ENCODE peak calls at places on chromosomes 16 and 17, in eight cellular contexts. H is hepatocyte, J is HepG2, N is GM23248, A is fibroblast of lung, F is mammary epithelial cell, U is H1, L is PC-9. E is an unnamed sample.

GRCh38 chr16:80973991-80974390 is 32.7 kb downstream of the CMC2 start:
- DNase-seq in H (no peak), J (no peak), N (peak), A (no peak), F (no peak), U (no peak), L (no peak), E (no peak)

GRCh38 chr16:89685916-89686315 is 573 bp upstream of the CDK10 start:
- DNase-seq in H (no peak), J (no peak), N (no peak), A (no peak), F (no peak), U (no peak), L (no peak), E (no peak)

GRCh38 chr17:19333132-19333440 is 29.4 kb downstream of the B9D1 start:
- DNase-seq in H (no peak), J (no peak), N (no peak), A (no peak), F (no peak), U (no peak), L (no peak), E (no peak)

GRCh38 chr17:31433091-31433790 is 41.8 kb downstream of the RAB11FIP4 start:
- DNase-seq in H (no peak), J (no peak), N (no peak), A (no peak), F (no peak), U (no peak), L (no peak), E (peak)

GRCh38 chr17:58303981-58304734 is 23.4 kb upstream of the MPO start:
- DNase-seq in H (peak), J (peak), N (peak), A (peak), F (peak), U (peak), L (no peak), E (peak)

GRCh38 chr16:70687172-70687531 is 1.3 kb upstream of the MTSS2 start:
- DNase-seq in H (no peak), J (no peak), N (no peak), A (no peak), F (no peak), U (no peak), L (no peak), E (no peak)

GRCh38 chr16:4674926-4675530 is 18.3 kb upstream of the NUDT16L1 start:
- DNase-seq in H (no peak), J (no peak), N (no peak), A (no peak), F (peak), U (no peak), L (no peak), E (no peak)

GRCh38 chr17:58081641-58082340 is 1.4 kb upstream of the DYNLL2 start:
- DNase-seq in H (no peak), J (no peak), N (no peak), A (no peak), F (no peak), U (peak), L (no peak), E (no peak)

GRCh38 chr17:15890279-15890892 is 54.5 kb upstream of the ADORA2B start:
- DNase-seq in H (no peak), J (no peak), N (no peak), A (no peak), F (no peak), U (no peak), L (no peak), E (no peak)

GRCh38 chr16:14322186-14322585 is 251.1 kb downstream of the MRTFB start:
- DNase-seq in H (no peak), J (no peak), N (no peak), A (no peak), F (no peak), U (no peak), L (no peak), E (no peak)

GRCh38 chr16:49092704-49093103 is 188.9 kb downstream of the CBLN1 start:
- DNase-seq in H (no peak), J (no peak), N (no peak), A (no peak), F (peak), U (no peak), L (no peak), E (no peak)

GRCh38 chr17:58710948-58711552 is 18.6 kb downstream of the RAD51C start:
- DNase-seq in H (peak), J (peak), N (peak), A (peak), F (peak), U (peak), L (no peak), E (peak)

GRCh38 chr17:79647456-79647915 is 36.6 kb upstream of the RBFOX3 start:
- DNase-seq in H (no peak), J (no peak), N (no peak), A (no peak), F (no peak), U (peak), L (no peak), E (no peak)

GRCh38 chr17:79814966-79815835 is 18.3 kb upstream of the CBX8 start:
- DNase-seq in H (peak), J (no peak), N (peak), A (no peak), F (peak), U (peak), L (no peak), E (no peak)

GRCh38 chr17:31492880-31493655 is 101.6 kb downstream of the RAB11FIP4 start:
- DNase-seq in H (no peak), J (no peak), N (peak), A (no peak), F (no peak), U (no peak), L (no peak), E (no peak)

GRCh38 chr17:6639651-6640535 is 618 bp downstream of the KIAA0753 start:
- DNase-seq in H (peak), J (no peak), N (peak), A (peak), F (peak), U (no peak), L (no peak), E (peak)

GRCh38 chr16:4217246-4218131 is 24.4 kb downstream of the SRL start:
- DNase-seq in H (peak), J (no peak), N (peak), A (peak), F (no peak), U (no peak), L (peak), E (no peak)

GRCh38 chr16:70647461-70648359 is 1.4 kb downstream of the IL34 start:
- DNase-seq in H (no peak), J (no peak), N (peak), A (no peak), F (no peak), U (no peak), L (no peak), E (no peak)

GRCh38 chr17:20944014-20944905 is 98.6 kb downstream of the USP22 start:
- DNase-seq in H (peak), J (peak), N (no peak), A (no peak), F (peak), U (peak), L (peak), E (peak)

GRCh38 chr17:75619506-75620431 is 13.5 kb upstream of the SMIM5 start:
- DNase-seq in H (no peak), J (peak), N (peak), A (peak), F (no peak), U (peak), L (no peak), E (peak)

GRCh38 chr16:86353185-86353584 is 157.1 kb upstream of the FOXF1 start:
- DNase-seq in H (no peak), J (no peak), N (peak), A (peak), F (peak), U (no peak), L (no peak), E (no peak)

GRCh38 chr16:70252355-70252988 is 732 bp upstream of the EXOSC6 start:
- DNase-seq in H (no peak), J (no peak), N (peak), A (peak), F (no peak), U (peak), L (no peak), E (no peak)

GRCh38 chr16:57661510-57661909 is 6.6 kb upstream of the ADGRG3 start:
- DNase-seq in H (no peak), J (no peak), N (no peak), A (no peak), F (no peak), U (no peak), L (no peak), E (no peak)

GRCh38 chr16:87392823-87393679 is 915 bp downstream of the MAP1LC3B start:
- DNase-seq in H (peak), J (no peak), N (peak), A (peak), F (peak), U (peak), L (peak), E (peak)

GRCh38 chr16:80577485-80578280 is 36.9 kb downstream of the DYNLRB2 start:
- DNase-seq in H (peak), J (peak), N (no peak), A (no peak), F (no peak), U (no peak), L (no peak), E (no peak)

GRCh38 chr17:70648166-70648565 is 478.8 kb downstream of the KCNJ2 start:
- DNase-seq in H (no peak), J (no peak), N (no peak), A (no peak), F (no peak), U (no peak), L (no peak), E (no peak)

GRCh38 chr17:29368926-29369325 is 21.2 kb upstream of the TAOK1 start:
- DNase-seq in H (no peak), J (no peak), N (no peak), A (no peak), F (no peak), U (no peak), L (no peak), E (no peak)

GRCh38 chr16:50602531-50603205 is 54.5 kb downstream of the NKD1 start:
- DNase-seq in H (no peak), J (no peak), N (no peak), A (no peak), F (peak), U (no peak), L (no peak), E (no peak)

GRCh38 chr16:81517630-81518438 is 73.2 kb downstream of the CMIP start:
- DNase-seq in H (no peak), J (no peak), N (peak), A (peak), F (no peak), U (no peak), L (no peak), E (no peak)

GRCh38 chr17:81309859-81310839 is 15.0 kb upstream of the SLC38A10 start:
- DNase-seq in H (no peak), J (no peak), N (no peak), A (no peak), F (no peak), U (no peak), L (no peak), E (no peak)

GRCh38 chr17:81307636-81308035 is 12.5 kb upstream of the SLC38A10 start:
- DNase-seq in H (no peak), J (no peak), N (no peak), A (no peak), F (no peak), U (no peak), L (no peak), E (no peak)

GRCh38 chr17:81310963-81311550 is 15.9 kb upstream of the SLC38A10 start:
- DNase-seq in H (no peak), J (no peak), N (no peak), A (no peak), F (no peak), U (no peak), L (no peak), E (no peak)

GRCh38 chr17:81308161-81308560 is 13.1 kb upstream of the SLC38A10 start:
- DNase-seq in H (no peak), J (no peak), N (no peak), A (no peak), F (no peak), U (no peak), L (no peak), E (no peak)

DNA sequence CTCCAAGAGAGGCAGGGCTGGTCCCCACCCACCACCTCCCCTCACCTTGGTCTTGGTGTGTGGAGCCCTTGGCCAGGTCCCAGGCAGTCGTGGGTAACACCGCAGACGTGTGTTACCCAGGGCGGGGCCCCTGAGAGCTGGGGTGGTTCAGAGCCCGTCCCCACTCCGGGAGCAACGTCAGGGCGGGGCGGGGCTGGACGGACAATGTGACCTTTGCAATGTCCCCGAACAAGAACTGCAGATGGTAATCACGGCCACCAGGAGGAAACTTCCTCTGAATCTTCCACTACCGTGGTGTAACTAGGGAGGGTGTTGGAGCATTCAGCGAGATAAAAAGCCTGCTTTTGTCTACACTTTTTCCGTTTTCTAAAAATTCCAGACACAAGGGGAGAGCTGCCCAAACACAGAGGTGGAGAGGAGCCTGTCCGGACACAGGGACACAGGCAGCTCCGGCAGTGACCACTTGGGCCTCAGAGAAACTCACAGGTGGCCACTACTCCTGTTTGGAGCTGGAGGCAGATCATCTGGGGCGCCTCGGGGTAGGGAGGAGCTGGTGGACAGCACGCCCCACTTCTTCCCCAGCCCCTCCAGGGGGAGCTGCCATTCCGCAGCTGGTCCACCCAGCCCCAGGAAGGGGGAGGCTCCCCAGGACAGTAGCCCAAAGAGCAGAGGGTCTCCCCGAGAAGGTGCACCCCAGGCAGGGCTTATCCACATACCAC is 14.2 kb upstream of the SLC38A10 start:
- DNase-seq in H (peak), J (peak), N (peak), A (peak), F (peak), U (peak), L (peak), E (no peak)
- H2AFZ ChIP-seq in H (no peak), J (peak), N (peak), A (peak), F (peak), U (no peak), L (peak), E (no peak)

GRCh38 chr17:81802856-81803643 is 900 bp upstream of the GCGR start:
- DNase-seq in H (no peak), J (no peak), N (no peak), A (no peak), F (no peak), U (no peak), L (no peak), E (no peak)
- TF ChIP-seq EZH2 in H (peak), J (no peak), N (peak), A (peak), F (peak), U (no peak), L (no peak), E (no peak)

DNA sequence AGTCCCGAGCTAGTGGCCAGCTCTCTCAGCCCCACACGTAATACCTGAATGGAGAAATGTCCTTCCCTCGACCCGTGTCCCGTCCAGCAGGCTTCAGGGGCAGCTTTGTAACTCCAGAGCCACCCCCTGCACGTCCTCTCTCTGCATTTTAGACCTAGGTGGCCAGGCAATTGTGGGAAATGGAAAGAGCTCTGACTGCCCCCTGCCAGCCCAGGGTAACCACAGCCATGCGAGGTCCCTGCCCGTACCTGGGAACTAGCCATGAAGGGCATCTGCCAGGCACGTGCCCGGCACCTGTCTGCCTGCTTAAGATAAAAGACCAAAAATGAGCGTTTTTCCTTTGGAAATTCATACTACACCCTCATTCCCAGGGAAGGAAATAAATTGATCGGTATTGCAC is 9.2 kb downstream of the MAPK8IP3 start:
- DNase-seq in H (no peak), J (no peak), N (no peak), A (no peak), F (no peak), U (no peak), L (no peak), E (no peak)
- H2AFZ ChIP-seq in H (no peak), J (no peak), N (no peak), A (no peak), F (no peak), U (no peak), L (no peak), E (no peak)

DNA sequence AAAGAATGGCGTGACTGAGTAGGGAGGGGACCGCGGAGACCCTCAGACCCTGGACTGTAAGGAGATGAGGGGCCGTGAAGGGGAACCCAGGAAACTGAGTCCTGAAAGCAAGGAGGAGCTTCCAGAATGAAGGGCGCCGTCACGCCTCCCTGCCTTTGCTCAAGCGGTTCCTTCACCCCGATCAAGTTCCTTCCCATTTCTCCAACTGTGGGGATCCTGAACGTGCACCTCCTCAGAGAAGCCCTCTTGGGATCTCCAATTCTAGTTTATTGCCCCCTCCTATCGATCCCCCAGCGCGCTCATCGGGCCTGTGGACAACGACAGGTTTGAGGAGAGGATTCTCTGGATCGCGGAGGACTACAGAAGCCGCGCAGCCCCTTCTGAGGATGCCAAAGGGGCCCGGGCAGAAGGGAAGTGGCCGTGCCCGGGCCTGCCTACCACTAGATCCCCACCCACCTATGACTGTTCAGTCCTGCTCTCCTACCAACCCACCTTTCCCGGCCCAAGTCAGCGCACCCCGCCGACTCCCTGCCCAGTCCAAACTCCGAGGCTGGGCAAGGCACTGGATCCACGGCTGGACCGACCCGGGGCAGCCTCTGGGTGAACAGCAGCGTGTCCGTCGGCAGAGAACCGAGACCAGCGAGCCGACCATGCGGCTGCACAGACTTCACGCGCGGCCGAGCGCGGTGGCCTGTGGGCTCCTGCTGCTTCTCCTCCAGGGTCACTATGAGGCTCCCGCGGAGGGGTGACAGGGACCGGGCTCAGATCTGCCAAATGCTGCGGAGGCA is 12.8 kb upstream of the CES3 start:
- DNase-seq in H (no peak), J (no peak), N (peak), A (no peak), F (peak), U (no peak), L (no peak), E (no peak)
- TF ChIP-seq EZH2 in H (no peak), J (no peak), N (no peak), A (no peak), F (no peak), U (peak), L (no peak), E (no peak)

GRCh38 chr17:76670708-76671122 is 27.2 kb upstream of the ST6GALNAC1 start:
- DNase-seq in H (no peak), J (no peak), N (no peak), A (no peak), F (no peak), U (no peak), L (no peak), E (no peak)

GRCh38 chr17:76672270-76672851 is 28.8 kb upstream of the ST6GALNAC1 start:
- DNase-seq in H (no peak), J (peak), N (peak), A (no peak), F (no peak), U (no peak), L (no peak), E (peak)

GRCh38 chr17:76670020-76670707 is 26.6 kb upstream of the ST6GALNAC1 start:
- DNase-seq in H (no peak), J (no peak), N (no peak), A (no peak), F (no peak), U (no peak), L (no peak), E (no peak)

GRCh38 chr17:76671912-76672262 is 28.3 kb upstream of the ST6GALNAC1 start:
- DNase-seq in H (no peak), J (no peak), N (no peak), A (no peak), F (no peak), U (no peak), L (no peak), E (no peak)

GRCh38 chr17:76671123-76671911 is 27.8 kb upstream of the ST6GALNAC1 start:
- DNase-seq in H (peak), J (peak), N (peak), A (peak), F (peak), U (peak), L (peak), E (peak)
- H2AFZ ChIP-seq in H (peak), J (peak), N (peak), A (peak), F (peak), U (peak), L (peak), E (peak)

GRCh38 chr17:48998557-48999440 is 1.6 kb downstream of the IGF2BP1 start:
- DNase-seq in H (peak), J (peak), N (peak), A (peak), F (no peak), U (no peak), L (no peak), E (no peak)
- TF ChIP-seq EZH2 in H (no peak), J (no peak), N (no peak), A (peak), F (no peak), U (no peak), L (no peak), E (no peak)

GRCh38 chr16:1812732-1813163 is 13.9 kb downstream of the HAGH start:
- DNase-seq in H (peak), J (peak), N (peak), A (peak), F (peak), U (no peak), L (no peak), E (peak)
- H2AFZ ChIP-seq in H (no peak), J (no peak), N (no peak), A (peak), F (peak), U (peak), L (no peak), E (no peak)

GRCh38 chr17:34156401-34156740 is 98.7 kb upstream of the CCL2 start:
- DNase-seq in H (no peak), J (no peak), N (no peak), A (no peak), F (no peak), U (no peak), L (no peak), E (no peak)

GRCh38 chr17:34155947-34156346 is 99.1 kb upstream of the CCL2 start:
- DNase-seq in H (no peak), J (no peak), N (no peak), A (no peak), F (no peak), U (no peak), L (no peak), E (no peak)

GRCh38 chr17:34153988-34154387 is 101.1 kb upstream of the CCL2 start:
- DNase-seq in H (no peak), J (no peak), N (no peak), A (no peak), F (no peak), U (no peak), L (no peak), E (no peak)

GRCh38 chr17:34154916-34155730 is 100.0 kb upstream of the CCL2 start:
- DNase-seq in H (no peak), J (no peak), N (no peak), A (no peak), F (no peak), U (no peak), L (no peak), E (peak)

GRCh38 chr17:34156741-34157589 is 98.1 kb upstream of the CCL2 start:
- DNase-seq in H (peak), J (no peak), N (peak), A (no peak), F (no peak), U (peak), L (no peak), E (no peak)
- TF ChIP-seq EZH2 in H (peak), J (no peak), N (peak), A (peak), F (no peak), U (no peak), L (no peak), E (no peak)